ENCODE peak calls at places on chromosomes 7 and 10, in eight cellular contexts. R, O, I, P, W, E, A and K are unnamed samples.

GRCh38 chr7:75993689-75994387 is 557 bp downstream of the TMEM120A start:
- DNase-seq in R (no peak), O (no peak), I (peak; percentile 95), P (peak; percentile 53), W (no peak), E (no peak), A (no peak), K (peak; percentile 39)

GRCh38 chr10:31340343-31340742 is 21.3 kb downstream of the ZEB1 start:
- DNase-seq in R (no peak), O (no peak), I (no peak), P (no peak), W (no peak), E (no peak), A (no peak), K (no peak)

GRCh38 chr10:104123397-104123796 is 1.4 kb downstream of the SFR1 start:
- DNase-seq in R (no peak), O (no peak), I (no peak), P (no peak), W (no peak), E (peak; percentile 65), A (peak; percentile 61), K (no peak)

GRCh38 chr7:15925608-15926007 is 239.1 kb upstream of the MEOX2 start:
- DNase-seq in R (no peak), O (no peak), I (no peak), P (no peak), W (no peak), E (no peak), A (no peak), K (no peak)

GRCh38 chr10:20709708-20710107 is 187.4 kb downstream of the NEBL start:
- DNase-seq in R (no peak), O (no peak), I (no peak), P (no peak), W (no peak), E (no peak), A (no peak), K (no peak)

GRCh38 chr10:18607503-18607902 is 43.9 kb downstream of the NSUN6 start:
- DNase-seq in R (peak; percentile 73), O (no peak), I (no peak), P (peak; percentile 82), W (no peak), E (peak; percentile 29), A (no peak), K (peak; percentile 84)

GRCh38 chr7:122412441-122412840 is 107.9 kb upstream of the FEZF1 start:
- DNase-seq in R (no peak), O (no peak), I (no peak), P (no peak), W (no peak), E (no peak), A (no peak), K (no peak)

GRCh38 chr10:128035557-128035973 is 90.7 kb downstream of the MKI67 start:
- DNase-seq in R (no peak), O (peak; percentile 39), I (peak; percentile 86), P (no peak), W (peak; percentile 40), E (peak; percentile 32), A (no peak), K (peak; percentile 11)

GRCh38 chr7:38773430-38773829 is 135.6 kb downstream of the VPS41 start:
- DNase-seq in R (no peak), O (no peak), I (no peak), P (no peak), W (no peak), E (no peak), A (no peak), K (no peak)

GRCh38 chr10:88395677-88396076 is 187.4 kb downstream of the RNLS start:
- DNase-seq in R (no peak), O (no peak), I (no peak), P (no peak), W (no peak), E (peak; percentile 28), A (no peak), K (no peak)

GRCh38 chr7:129295015-129295423 is 70.2 kb downstream of the AHCYL2 start:
- DNase-seq in R (peak; percentile 52), O (no peak), I (no peak), P (peak; percentile 86), W (no peak), E (no peak), A (no peak), K (no peak)

GRCh38 chr7:3195160-3195559 is 105.9 kb upstream of the SDK1 start:
- DNase-seq in R (no peak), O (no peak), I (peak; percentile 26), P (no peak), W (no peak), E (no peak), A (no peak), K (no peak)

GRCh38 chr7:47482013-47482761 is 99.7 kb downstream of the TNS3 start:
- DNase-seq in R (no peak), O (no peak), I (peak; percentile 75), P (peak; percentile 30), W (no peak), E (peak; percentile 7), A (no peak), K (peak; percentile 94)